ENCODE peak calls at places on chromosomes 11 and 22, in four cellular contexts. One of them, this sample, is unnamed.

GRCh38 chr22:39543095-39543494 is 10.5 kb upstream of the RPS19BP1 start:
- DNase-seq in BJ: no peak
- DNase-seq in uterus: no peak
- DNase-seq in stomach: no peak
- DNase-seq in this sample: no peak

GRCh38 chr11:32374261-32374711 is 61.1 kb downstream of the WT1 start:
- DNase-seq in uterus: no peak
- DNase-seq in BJ: no peak
- DNase-seq in stomach: no peak
- DNase-seq in this sample: no peak

GRCh38 chr22:37077802-37078448 is 26.4 kb downstream of the KCTD17 start:
- DNase-seq in uterus: peak; percentile 41
- DNase-seq in stomach: peak; percentile 71
- DNase-seq in BJ: no peak
- DNase-seq in this sample: peak; percentile 19

GRCh38 chr22:49807129-49807528 is 20.5 kb downstream of the BRD1 start:
- DNase-seq in uterus: no peak
- DNase-seq in BJ: no peak
- DNase-seq in stomach: no peak
- DNase-seq in this sample: no peak

GRCh38 chr11:15941206-15941770 is 415.1 kb downstream of the SOX6 start:
- DNase-seq in uterus: peak; percentile 22
- DNase-seq in BJ: no peak
- DNase-seq in stomach: no peak
- DNase-seq in this sample: no peak

GRCh38 chr22:22558071-22558971 is 744 bp downstream of the PRAME start:
- DNase-seq in uterus: no peak
- DNase-seq in BJ: no peak
- DNase-seq in stomach: no peak
- DNase-seq in this sample: no peak

GRCh38 chr22:38707346-38707745 is 1.6 kb downstream of the GTPBP1 start:
- DNase-seq in BJ: no peak
- DNase-seq in stomach: no peak
- DNase-seq in uterus: no peak
- DNase-seq in this sample: peak; percentile 89

GRCh38 chr11:83759148-83759547 is 473.0 kb upstream of the CCDC90B start:
- DNase-seq in uterus: no peak
- DNase-seq in BJ: no peak
- DNase-seq in stomach: no peak
- DNase-seq in this sample: no peak

GRCh38 chr11:92550411-92550810 is 325.8 kb downstream of the FAT3 start:
- DNase-seq in BJ: no peak
- DNase-seq in uterus: no peak
- DNase-seq in stomach: peak; percentile 54
- DNase-seq in this sample: no peak

GRCh38 chr11:45839204-45839603 is 8.1 kb upstream of the CRY2 start:
- DNase-seq in stomach: no peak
- DNase-seq in BJ: no peak
- DNase-seq in uterus: no peak
- DNase-seq in this sample: no peak

GRCh38 chr11:113401718-113402117 is 14.1 kb downstream of the ANKK1 start:
- DNase-seq in stomach: peak; percentile 72
- DNase-seq in BJ: no peak
- DNase-seq in uterus: no peak
- DNase-seq in this sample: peak; percentile 94

GRCh38 chr11:85628771-85629341 is 463 bp downstream of the TMEM126B start:
- DNase-seq in BJ: no peak
- DNase-seq in stomach: no peak
- DNase-seq in uterus: no peak
- DNase-seq in this sample: no peak

GRCh38 chr22:44430716-44431115 is 67.3 kb downstream of the RTL6 start:
- DNase-seq in BJ: no peak
- DNase-seq in stomach: no peak
- DNase-seq in uterus: no peak
- DNase-seq in this sample: no peak

GRCh38 chr11:1571760-1572199 is 291 bp downstream of the DUSP8 start:
- DNase-seq in stomach: no peak
- DNase-seq in uterus: no peak
- DNase-seq in BJ: no peak
- DNase-seq in this sample: no peak

GRCh38 chr11:119101759-119102423 is at the start of gene DPAGT1:
- DNase-seq in stomach: peak; percentile 91
- DNase-seq in uterus: peak; percentile 88
- DNase-seq in BJ: peak; percentile 80
- DNase-seq in this sample: peak; percentile 96

GRCh38 chr11:119100960-119101349 is 698 bp downstream of the DPAGT1 start:
- DNase-seq in uterus: no peak
- DNase-seq in stomach: no peak
- DNase-seq in BJ: no peak
- DNase-seq in this sample: no peak

GRCh38 chr11:119099707-119100106 is 1.9 kb downstream of the DPAGT1 start:
- DNase-seq in stomach: no peak
- DNase-seq in uterus: no peak
- DNase-seq in BJ: no peak
- DNase-seq in this sample: no peak

GRCh38 chr11:119100246-119100959 is 1.2 kb downstream of the DPAGT1 start:
- DNase-seq in stomach: no peak
- DNase-seq in BJ: no peak
- DNase-seq in uterus: no peak
- DNase-seq in this sample: peak; percentile 51

DNA sequence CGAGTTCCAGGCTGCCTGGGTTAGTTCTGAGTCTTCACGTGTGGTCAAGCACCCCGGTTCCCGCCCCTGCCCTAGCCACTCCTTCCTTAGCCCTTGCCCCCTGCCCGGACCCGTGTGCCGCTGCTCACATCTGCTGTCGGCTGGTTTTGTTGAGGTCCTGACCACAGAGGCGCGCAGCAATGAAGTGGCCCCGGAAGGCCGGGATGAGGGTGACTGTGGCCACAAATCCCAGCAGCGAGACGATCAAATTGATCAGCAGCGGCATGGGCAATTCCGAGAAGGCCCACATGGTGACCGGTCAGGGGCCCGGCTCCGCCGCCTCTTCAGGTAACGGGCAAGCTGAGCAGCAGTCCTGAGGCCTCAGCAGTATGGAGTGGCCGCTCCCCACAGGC is 290 bp downstream of the DPAGT1 start:
- DNase-seq in uterus: no peak
- DNase-seq in stomach: no peak
- DNase-seq in BJ: no peak
- DNase-seq in this sample: no peak
- TF ChIP-seq CTCF in uterus: no peak
- TF ChIP-seq CTCF in stomach: no peak
- TF ChIP-seq CTCF in BJ: peak; percentile 23
- TF ChIP-seq CTCF in this sample: peak; percentile 15

GRCh38 chr11:34536056-34536455 is 22.5 kb upstream of the ELF5 start:
- DNase-seq in uterus: no peak
- DNase-seq in stomach: no peak
- DNase-seq in BJ: no peak
- DNase-seq in this sample: no peak

GRCh38 chr11:34529643-34530042 is 16.0 kb upstream of the ELF5 start:
- DNase-seq in BJ: no peak
- DNase-seq in stomach: no peak
- DNase-seq in uterus: no peak
- DNase-seq in this sample: no peak

GRCh38 chr11:34528072-34528471 is 14.5 kb upstream of the ELF5 start:
- DNase-seq in uterus: no peak
- DNase-seq in BJ: no peak
- DNase-seq in stomach: no peak
- DNase-seq in this sample: no peak

GRCh38 chr11:34534826-34535225 is 21.2 kb upstream of the ELF5 start:
- DNase-seq in uterus: no peak
- DNase-seq in BJ: no peak
- DNase-seq in stomach: no peak
- DNase-seq in this sample: no peak

DNA sequence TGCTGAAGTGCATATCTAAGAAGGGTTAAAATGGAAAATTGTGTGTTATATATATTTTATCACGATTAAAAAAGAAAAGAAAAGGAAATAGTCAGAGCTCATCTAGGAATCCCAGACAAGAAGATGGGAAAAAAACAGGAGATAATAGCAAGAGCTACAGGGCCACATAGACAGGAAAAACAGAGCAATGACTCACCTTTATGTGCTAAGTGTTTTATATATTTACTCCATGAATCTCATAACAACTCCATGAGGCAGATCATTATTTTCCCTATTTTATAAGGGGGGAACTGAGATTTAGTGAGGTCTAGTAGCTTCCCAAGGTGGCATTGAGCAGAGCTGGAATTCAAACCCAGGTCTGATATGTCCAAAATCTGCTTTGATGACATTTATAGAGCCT is 18.1 kb upstream of the ELF5 start:
- DNase-seq in BJ: no peak
- DNase-seq in uterus: no peak
- DNase-seq in stomach: no peak
- DNase-seq in this sample: peak; percentile 22
- H3K27me3 ChIP-seq in BJ: peaks cover 5% of the 10 kb centered on the region
- H3K27me3 ChIP-seq in uterus: no peaks in the 10 kb centered on the region
- H3K27me3 ChIP-seq in stomach: no peaks in the 10 kb centered on the region
- H3K27me3 ChIP-seq in this sample: no peaks in the 10 kb centered on the region

DNA sequence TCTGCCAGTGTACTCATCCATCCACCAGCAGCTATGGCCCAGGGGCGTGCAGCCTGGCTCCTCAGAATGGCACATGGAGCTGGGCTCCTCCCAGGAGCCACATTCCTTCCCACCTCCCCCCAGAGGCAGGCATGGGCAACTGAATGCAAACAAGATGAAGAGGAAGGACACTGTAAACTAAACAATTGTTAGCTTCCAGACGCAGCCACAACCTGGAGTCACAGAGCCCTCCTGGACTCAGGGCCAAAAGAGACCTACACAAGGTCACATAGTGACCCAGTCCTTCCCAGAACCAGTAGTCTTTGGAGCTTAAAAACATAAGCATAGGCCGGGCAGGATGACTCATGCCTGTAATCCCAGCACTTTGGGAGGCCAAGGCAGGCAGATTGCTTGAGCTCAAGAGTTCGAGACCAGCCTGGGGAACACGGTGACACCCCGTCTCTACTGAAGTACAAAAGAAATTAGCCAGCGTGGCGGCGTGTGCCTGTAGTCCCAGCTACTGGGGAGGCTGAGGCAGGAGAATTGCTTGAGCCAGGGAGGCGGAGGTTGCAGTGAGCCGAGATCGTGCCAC is 30.7 kb upstream of the CLDN5 start:
- DNase-seq in BJ: no peak
- DNase-seq in uterus: no peak
- DNase-seq in stomach: no peak
- DNase-seq in this sample: peak; percentile 47
- TF ChIP-seq CTCF in BJ: peak; percentile 42
- TF ChIP-seq CTCF in uterus: no peak
- TF ChIP-seq CTCF in stomach: no peak
- TF ChIP-seq CTCF in this sample: peak; percentile 12

DNA sequence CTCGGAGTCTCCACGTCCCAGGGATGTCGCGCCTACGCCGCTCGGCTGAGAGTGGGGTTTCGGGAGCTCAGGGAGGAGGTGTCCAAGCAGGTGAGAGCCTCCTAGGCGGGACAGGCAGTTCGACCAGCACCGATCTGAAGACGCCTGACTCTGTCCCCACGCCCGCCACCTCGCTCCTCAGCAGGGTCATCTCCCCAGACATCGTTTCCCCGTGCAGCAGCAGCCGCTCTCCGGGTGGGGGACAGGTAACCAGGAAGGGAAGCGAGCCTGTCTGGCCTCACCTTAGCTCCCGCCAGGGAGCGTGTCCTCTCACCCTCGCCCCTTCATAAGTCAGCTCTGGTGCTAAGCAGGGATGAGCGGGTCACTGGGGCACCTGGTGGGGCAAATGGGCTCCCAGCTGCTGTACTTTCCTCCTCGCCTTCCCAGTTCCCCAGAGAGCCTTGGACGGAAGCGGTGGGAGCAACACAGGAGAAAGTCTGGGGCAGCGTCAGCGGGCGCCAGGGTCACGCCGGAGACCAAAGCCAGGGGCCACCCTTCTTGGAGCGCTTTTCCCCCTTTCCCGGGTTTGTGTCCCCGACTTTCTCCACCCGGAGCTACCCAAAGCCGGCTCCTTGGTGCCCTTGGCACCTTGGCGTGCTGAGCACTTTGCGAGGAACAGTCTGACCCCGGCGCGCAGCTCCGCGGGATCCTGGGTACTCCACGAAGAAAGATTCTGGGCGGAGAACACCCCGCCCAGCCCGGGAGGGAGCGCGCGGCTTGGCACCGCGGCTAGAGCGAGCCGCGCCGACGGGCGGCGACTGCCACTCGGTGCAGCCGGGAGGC is 1.6 kb downstream of the SPON1 start:
- DNase-seq in uterus: peak; percentile 37
- DNase-seq in BJ: no peak
- DNase-seq in stomach: no peak
- DNase-seq in this sample: no peak
- H3K27me3 ChIP-seq in uterus: peaks cover 5% of the 10 kb centered on the region
- H3K27me3 ChIP-seq in BJ: peaks cover 40% of the 10 kb centered on the region
- H3K27me3 ChIP-seq in stomach: no peaks in the 10 kb centered on the region
- H3K27me3 ChIP-seq in this sample: peaks cover 57% of the 10 kb centered on the region

This sample was measured in bronchial epithelial cell.